ENCODE peak calls at places on chromosomes 6 and 20, in six cellular contexts. One of them, this sample, is unnamed.

GRCh38 chr6:7016238-7016637 is 91.5 kb upstream of the RREB1 start:
- DNase-seq in tibial nerve: peak
- DNase-seq in NB4: peak
- DNase-seq in IMR-90: no peak
- DNase-seq in bronchial epithelial cell: no peak
- DNase-seq in spleen: no peak
- DNase-seq in this sample: no peak

GRCh38 chr6:110270166-110270565 is 88.0 kb downstream of the METTL24 start:
- DNase-seq in tibial nerve: no peak
- DNase-seq in NB4: no peak
- DNase-seq in IMR-90: peak
- DNase-seq in bronchial epithelial cell: no peak
- DNase-seq in spleen: no peak
- DNase-seq in this sample: no peak

GRCh38 chr20:22374066-22374465 is 210.3 kb downstream of the FOXA2 start:
- DNase-seq in tibial nerve: no peak
- DNase-seq in NB4: no peak
- DNase-seq in IMR-90: no peak
- DNase-seq in bronchial epithelial cell: peak
- DNase-seq in spleen: no peak
- DNase-seq in this sample: peak

GRCh38 chr20:36098364-36098763 is 56.2 kb upstream of the EPB41L1 start:
- DNase-seq in tibial nerve: peak
- DNase-seq in NB4: peak
- DNase-seq in IMR-90: peak
- DNase-seq in bronchial epithelial cell: peak
- DNase-seq in spleen: no peak
- DNase-seq in this sample: peak

GRCh38 chr6:84791233-84791632 is 26.8 kb upstream of the TBX18 start:
- DNase-seq in tibial nerve: no peak
- DNase-seq in NB4: peak
- DNase-seq in IMR-90: no peak
- DNase-seq in bronchial epithelial cell: peak
- DNase-seq in spleen: no peak
- DNase-seq in this sample: no peak

GRCh38 chr20:10171864-10172751 is 46.5 kb upstream of the SNAP25 start:
- DNase-seq in tibial nerve: no peak
- DNase-seq in NB4: peak
- DNase-seq in IMR-90: peak
- DNase-seq in bronchial epithelial cell: peak
- DNase-seq in spleen: peak
- DNase-seq in this sample: peak

GRCh38 chr6:157449610-157450009 is 68.6 kb downstream of the ZDHHC14 start:
- DNase-seq in tibial nerve: no peak
- DNase-seq in NB4: no peak
- DNase-seq in IMR-90: peak
- DNase-seq in bronchial epithelial cell: no peak
- DNase-seq in spleen: no peak
- DNase-seq in this sample: no peak

GRCh38 chr20:63966944-63967322 is 2.8 kb downstream of the ZNF512B start:
- DNase-seq in tibial nerve: no peak
- DNase-seq in NB4: no peak
- DNase-seq in IMR-90: no peak
- DNase-seq in bronchial epithelial cell: no peak
- DNase-seq in spleen: peak
- DNase-seq in this sample: no peak

GRCh38 chr20:5749512-5750490 is at the start of gene SHLD1:
- DNase-seq in tibial nerve: peak
- DNase-seq in NB4: peak
- DNase-seq in IMR-90: peak
- DNase-seq in bronchial epithelial cell: peak
- DNase-seq in spleen: peak
- DNase-seq in this sample: peak

GRCh38 chr20:17471606-17472187 is 59.5 kb downstream of the BFSP1 start:
- DNase-seq in tibial nerve: no peak
- DNase-seq in NB4: no peak
- DNase-seq in IMR-90: no peak
- DNase-seq in bronchial epithelial cell: no peak
- DNase-seq in spleen: no peak
- DNase-seq in this sample: no peak

GRCh38 chr6:137787016-137787415 is 80.0 kb upstream of the TNFAIP3 start:
- DNase-seq in tibial nerve: no peak
- DNase-seq in NB4: no peak
- DNase-seq in IMR-90: no peak
- DNase-seq in bronchial epithelial cell: no peak
- DNase-seq in spleen: no peak
- DNase-seq in this sample: no peak

GRCh38 chr6:18072841-18073240 is 49.6 kb downstream of the NHLRC1 start:
- DNase-seq in tibial nerve: no peak
- DNase-seq in NB4: no peak
- DNase-seq in IMR-90: no peak
- DNase-seq in bronchial epithelial cell: no peak
- DNase-seq in spleen: no peak
- DNase-seq in this sample: no peak

GRCh38 chr20:19834783-19835182 is 76.7 kb downstream of the RIN2 start:
- DNase-seq in tibial nerve: no peak
- DNase-seq in NB4: no peak
- DNase-seq in IMR-90: no peak
- DNase-seq in bronchial epithelial cell: no peak
- DNase-seq in spleen: no peak
- DNase-seq in this sample: no peak

GRCh38 chr6:90127589-90127988 is 169.1 kb downstream of the BACH2 start:
- DNase-seq in tibial nerve: no peak
- DNase-seq in NB4: no peak
- DNase-seq in IMR-90: no peak
- DNase-seq in bronchial epithelial cell: no peak
- DNase-seq in spleen: no peak
- DNase-seq in this sample: no peak

GRCh38 chr20:46573788-46574581 is 23.5 kb upstream of the OCSTAMP start:
- DNase-seq in tibial nerve: no peak
- DNase-seq in NB4: no peak
- DNase-seq in IMR-90: peak
- DNase-seq in bronchial epithelial cell: no peak
- DNase-seq in spleen: no peak
- DNase-seq in this sample: no peak

GRCh38 chr6:139029470-139030210 is 1.1 kb downstream of the ABRACL start:
- DNase-seq in tibial nerve: peak
- DNase-seq in NB4: peak
- DNase-seq in IMR-90: peak
- DNase-seq in bronchial epithelial cell: no peak
- DNase-seq in spleen: no peak
- DNase-seq in this sample: peak

GRCh38 chr20:41853803-41854202 is 235.6 kb upstream of the CHD6 start:
- DNase-seq in tibial nerve: no peak
- DNase-seq in NB4: no peak
- DNase-seq in IMR-90: no peak
- DNase-seq in bronchial epithelial cell: no peak
- DNase-seq in spleen: no peak
- DNase-seq in this sample: no peak

DNA sequence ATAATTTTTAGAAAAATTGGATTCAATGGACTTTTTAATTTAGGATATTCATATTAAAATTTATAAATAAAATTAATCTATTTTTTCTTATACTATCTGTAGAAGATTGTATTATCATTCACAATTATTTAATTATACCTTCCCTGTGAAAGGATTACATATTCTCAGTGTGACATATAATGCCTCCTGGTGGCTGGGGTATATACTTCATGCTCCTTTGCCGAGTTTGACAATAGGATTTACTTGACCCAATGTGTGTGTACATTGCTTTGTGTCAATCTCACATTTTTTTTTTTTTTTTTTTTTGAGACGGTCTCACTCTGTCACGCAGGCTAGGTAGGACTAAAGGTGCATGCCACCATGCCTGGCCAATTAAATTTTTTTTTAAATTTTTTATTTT is 230.0 kb upstream of the CHD6 start:
- DNase-seq in tibial nerve: no peak
- DNase-seq in NB4: peak
- DNase-seq in IMR-90: no peak
- DNase-seq in bronchial epithelial cell: no peak
- DNase-seq in spleen: no peak
- DNase-seq in this sample: no peak
- TF ChIP-seq CTCF in tibial nerve: no peak
- TF ChIP-seq CTCF in NB4: no peak
- TF ChIP-seq CTCF in IMR-90: no peak
- TF ChIP-seq CTCF in bronchial epithelial cell: no peak
- TF ChIP-seq CTCF in spleen: no peak
- TF ChIP-seq CTCF in this sample: no peak

GRCh38 chr6:116764557-116764960 is 960 bp downstream of the FAM162B start:
- DNase-seq in tibial nerve: no peak
- DNase-seq in NB4: no peak
- DNase-seq in IMR-90: peak
- DNase-seq in bronchial epithelial cell: no peak
- DNase-seq in spleen: no peak
- DNase-seq in this sample: no peak
- H3K4me3 ChIP-seq in tibial nerve: peak
- H3K4me3 ChIP-seq in NB4: no peak
- H3K4me3 ChIP-seq in IMR-90: peak
- H3K4me3 ChIP-seq in bronchial epithelial cell: peak
- H3K4me3 ChIP-seq in spleen: peak
- H3K4me3 ChIP-seq in this sample: peak

GRCh38 chr6:44006123-44006871 is 121.0 kb downstream of the MRPL14 start:
- DNase-seq in tibial nerve: no peak
- DNase-seq in NB4: no peak
- DNase-seq in IMR-90: peak
- DNase-seq in bronchial epithelial cell: no peak
- DNase-seq in spleen: peak
- DNase-seq in this sample: no peak

GRCh38 chr6:44005507-44005903 is 121.7 kb downstream of the MRPL14 start:
- DNase-seq in tibial nerve: no peak
- DNase-seq in NB4: no peak
- DNase-seq in IMR-90: no peak
- DNase-seq in bronchial epithelial cell: no peak
- DNase-seq in spleen: no peak
- DNase-seq in this sample: no peak

GRCh38 chr6:44003345-44004061 is 123.7 kb downstream of the MRPL14 start:
- DNase-seq in tibial nerve: no peak
- DNase-seq in NB4: no peak
- DNase-seq in IMR-90: no peak
- DNase-seq in bronchial epithelial cell: no peak
- DNase-seq in spleen: peak
- DNase-seq in this sample: no peak

GRCh38 chr6:44004136-44004535 is 123.1 kb downstream of the MRPL14 start:
- DNase-seq in tibial nerve: no peak
- DNase-seq in NB4: no peak
- DNase-seq in IMR-90: no peak
- DNase-seq in bronchial epithelial cell: no peak
- DNase-seq in spleen: no peak
- DNase-seq in this sample: no peak

GRCh38 chr6:44004625-44005506 is 122.4 kb downstream of the MRPL14 start:
- DNase-seq in tibial nerve: no peak
- DNase-seq in NB4: peak
- DNase-seq in IMR-90: peak
- DNase-seq in bronchial epithelial cell: no peak
- DNase-seq in spleen: no peak
- DNase-seq in this sample: no peak
- TF ChIP-seq CTCF in tibial nerve: no peak
- TF ChIP-seq CTCF in NB4: peak
- TF ChIP-seq CTCF in IMR-90: peak
- TF ChIP-seq CTCF in bronchial epithelial cell: peak
- TF ChIP-seq CTCF in spleen: peak
- TF ChIP-seq CTCF in this sample: peak

GRCh38 chr6:27556406-27556805 is 83.5 kb upstream of the ZNF184 start:
- DNase-seq in tibial nerve: no peak
- DNase-seq in NB4: no peak
- DNase-seq in IMR-90: no peak
- DNase-seq in bronchial epithelial cell: no peak
- DNase-seq in spleen: no peak
- DNase-seq in this sample: no peak

GRCh38 chr6:27553123-27553904 is 80.4 kb upstream of the ZNF184 start:
- DNase-seq in tibial nerve: no peak
- DNase-seq in NB4: peak
- DNase-seq in IMR-90: peak
- DNase-seq in bronchial epithelial cell: peak
- DNase-seq in spleen: no peak
- DNase-seq in this sample: peak

GRCh38 chr6:27562027-27562410 is 89.1 kb upstream of the ZNF184 start:
- DNase-seq in tibial nerve: no peak
- DNase-seq in NB4: no peak
- DNase-seq in IMR-90: no peak
- DNase-seq in bronchial epithelial cell: no peak
- DNase-seq in spleen: no peak
- DNase-seq in this sample: peak

DNA sequence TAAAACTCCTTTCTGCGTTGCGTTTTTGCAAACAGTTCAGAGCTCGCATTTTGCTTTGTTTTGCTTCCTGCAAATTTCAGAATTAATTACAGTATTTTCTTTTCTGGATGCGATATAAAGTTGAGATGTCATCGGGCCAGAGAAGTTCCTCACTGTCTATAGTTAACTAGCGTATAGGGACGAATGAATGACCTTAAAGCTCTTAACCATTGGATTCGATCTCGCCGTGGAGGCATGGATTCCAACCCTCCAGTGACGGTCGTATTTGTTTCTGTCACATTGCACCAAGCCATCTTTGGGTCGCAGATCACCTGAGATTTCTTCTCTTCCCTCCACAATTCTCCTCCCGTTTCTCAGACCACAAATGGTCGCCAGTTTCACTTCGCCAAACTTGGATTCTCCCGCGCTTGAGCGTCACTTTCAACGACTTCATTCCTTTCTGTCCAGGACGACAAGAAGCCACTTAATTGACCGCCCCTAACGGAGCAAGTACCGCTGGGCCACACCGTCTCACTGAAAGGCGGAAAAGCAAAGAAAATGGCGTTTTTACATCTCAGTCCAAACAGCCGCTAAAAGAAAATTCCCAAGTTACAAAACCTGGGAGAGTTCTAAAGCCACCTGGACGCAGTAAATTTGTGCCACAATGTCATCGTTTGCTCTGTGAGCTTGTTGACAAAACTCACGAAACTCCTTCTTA is 85.3 kb upstream of the ZNF184 start:
- DNase-seq in tibial nerve: no peak
- DNase-seq in NB4: no peak
- DNase-seq in IMR-90: no peak
- DNase-seq in bronchial epithelial cell: no peak
- DNase-seq in spleen: no peak
- DNase-seq in this sample: no peak
- H3K4me3 ChIP-seq in tibial nerve: no peak
- H3K4me3 ChIP-seq in NB4: no peak
- H3K4me3 ChIP-seq in IMR-90: peak
- H3K4me3 ChIP-seq in bronchial epithelial cell: peak
- H3K4me3 ChIP-seq in spleen: no peak
- H3K4me3 ChIP-seq in this sample: peak

DNA sequence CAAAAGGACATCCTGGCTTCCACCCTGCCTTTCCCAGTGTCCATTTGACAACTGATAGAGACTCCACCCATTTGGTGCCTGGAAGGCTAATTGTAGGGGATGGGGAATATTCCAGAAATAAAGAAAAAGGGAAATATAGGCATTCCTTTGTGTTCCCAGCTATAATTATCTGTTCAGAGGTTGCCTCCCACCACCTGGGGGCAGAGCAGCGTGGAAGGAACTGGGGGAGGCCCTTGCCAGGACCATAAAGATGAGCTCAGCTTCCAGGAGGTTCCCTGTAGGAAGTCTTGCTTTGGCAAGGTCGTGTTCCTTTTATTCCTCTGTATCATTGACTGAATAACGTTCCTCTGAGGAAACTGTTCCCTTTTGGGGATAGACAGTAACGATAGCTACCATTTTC is 214.7 kb downstream of the TFAP2C start:
- DNase-seq in tibial nerve: no peak
- DNase-seq in NB4: no peak
- DNase-seq in IMR-90: no peak
- DNase-seq in bronchial epithelial cell: no peak
- DNase-seq in spleen: no peak
- DNase-seq in this sample: no peak
- TF ChIP-seq CTCF in tibial nerve: no peak
- TF ChIP-seq CTCF in NB4: no peak
- TF ChIP-seq CTCF in IMR-90: no peak
- TF ChIP-seq CTCF in bronchial epithelial cell: no peak
- TF ChIP-seq CTCF in spleen: no peak
- TF ChIP-seq CTCF in this sample: peak